ENCODE peak calls at places on chromosomes 6 and 20, in ten cellular contexts. Z is astrocyte of the spinal cord; T is cardiac fibroblast; D is A673; Q is tibial nerve; G is cardiac muscle cell; E is Peyer's patch; I is OCI-LY7; F is CD4-positive, alpha-beta T cell; Y is GM12865. P is an unnamed sample.

GRCh38 chr20:17533396-17533795 is 2.2 kb upstream of the BFSP1 start:
- DNase-seq in F (no peak), G (peak; percentile 69), Q (peak; percentile 29), Y (peak; percentile 58), D (peak; percentile 94), I (peak; percentile 39), T (peak; percentile 68), E (no peak), Z (peak; percentile 48), P (peak; percentile 44)

GRCh38 chr6:29531668-29532067 is 27.9 kb downstream of the UBD start:
- DNase-seq in F (no peak), Y (no peak), E (no peak), T (no peak), Q (no peak), I (no peak), D (no peak), G (no peak), Z (no peak), P (no peak)

GRCh38 chr6:7770111-7770510 is 44.2 kb downstream of the BMP6 start:
- DNase-seq in T (no peak), Z (peak; percentile 45), I (no peak), E (no peak), F (no peak), G (peak; percentile 9), Y (no peak), D (no peak), Q (no peak), P (no peak)

GRCh38 chr6:151690768-151691562 is 116.5 kb upstream of the ESR1 start:
- DNase-seq in Z (no peak), Y (peak; percentile 83), Q (peak; percentile 46), I (peak; percentile 19), T (peak; percentile 31), E (no peak), D (no peak), G (peak; percentile 30), F (no peak), P (peak; percentile 2)

GRCh38 chr6:150395388-150396009 is 26.7 kb downstream of the IYD start:
- DNase-seq in Y (peak; percentile 60), G (peak; percentile 68), Q (peak; percentile 49), T (peak; percentile 71), D (peak; percentile 82), E (peak; percentile 71), Z (peak; percentile 55), F (no peak), I (peak; percentile 82), P (peak; percentile 52)

GRCh38 chr6:164109770-164110140 is 695.2 kb downstream of the QKI start:
- DNase-seq in Z (no peak), I (peak; percentile 6), D (peak; percentile 18), E (no peak), G (peak; percentile 63), F (no peak), T (peak; percentile 51), Q (peak; percentile 38), Y (no peak), P (no peak)

GRCh38 chr6:147109707-147110106 is 94.5 kb upstream of the STXBP5 start:
- DNase-seq in E (no peak), G (no peak), F (no peak), T (no peak), Y (no peak), D (no peak), I (no peak), Q (no peak), Z (no peak), P (no peak)

GRCh38 chr20:5205348-5206210 is 78.8 kb downstream of the CDS2 start:
- DNase-seq in D (peak; percentile 82), Q (peak; percentile 76), G (peak; percentile 86), Y (peak; percentile 80), E (peak; percentile 89), T (peak; percentile 86), I (peak; percentile 75), F (peak; percentile 57), Z (peak; percentile 77), P (peak; percentile 74)

GRCh38 chr6:12327391-12327790 is 37.2 kb downstream of the EDN1 start:
- DNase-seq in Y (no peak), G (no peak), D (no peak), I (no peak), E (no peak), Z (peak; percentile 36), Q (no peak), T (no peak), F (no peak), P (peak; percentile 63)

GRCh38 chr6:53361549-53362031 is 12.8 kb upstream of the ELOVL5 start:
- DNase-seq in E (peak; percentile 58), Y (peak; percentile 81), T (no peak), G (peak; percentile 49), F (peak; percentile 69), D (no peak), I (no peak), Z (peak; percentile 25), Q (no peak), P (peak; percentile 54)

GRCh38 chr20:57582432-57583288 is 21.8 kb downstream of the PCK1 start:
- DNase-seq in Q (peak; percentile 79), T (peak; percentile 16), D (peak; percentile 83), I (peak; percentile 45), F (no peak), G (peak; percentile 44), Z (peak; percentile 75), Y (no peak), E (no peak), P (no peak)

GRCh38 chr20:20869161-20869560 is 156.7 kb upstream of the RALGAPA2 start:
- DNase-seq in F (no peak), G (no peak), T (no peak), Z (no peak), D (no peak), E (no peak), Y (no peak), Q (no peak), I (no peak), P (no peak)

GRCh38 chr20:51541189-51542032 is 1.1 kb downstream of the NFATC2 start:
- DNase-seq in I (peak; percentile 72), T (peak; percentile 73), F (peak; percentile 76), Q (peak; percentile 81), E (peak; percentile 90), Y (peak; percentile 71), G (peak; percentile 80), D (peak; percentile 62), Z (peak; percentile 54), P (peak; percentile 48)
- TF ChIP-seq CTCF in I (no peak), T (no peak), F (no peak), Q (no peak), E (no peak), Y (no peak), G (no peak), D (no peak), Z (no peak), P (no peak)

GRCh38 chr6:299050-299980 is 7.0 kb downstream of the DUSP22 start:
- DNase-seq in Y (no peak), D (no peak), E (no peak), F (no peak), T (peak; percentile 16), Q (no peak), I (no peak), G (no peak), Z (no peak), P (no peak)

GRCh38 chr6:298233-299049 is 6.2 kb downstream of the DUSP22 start:
- DNase-seq in Q (no peak), E (no peak), Y (peak; percentile 56), I (peak; percentile 54), D (no peak), Z (no peak), F (no peak), G (no peak), T (no peak), P (no peak)

GRCh38 chr6:297571-298232 is 5.4 kb downstream of the DUSP22 start:
- DNase-seq in F (no peak), T (no peak), Q (no peak), Y (peak; percentile 58), Z (no peak), E (no peak), G (no peak), I (peak; percentile 42), D (no peak), P (no peak)

GRCh38 chr6:294656-295565 is 2.6 kb downstream of the DUSP22 start:
- DNase-seq in G (no peak), E (no peak), I (no peak), Z (no peak), Y (peak; percentile 57), F (no peak), Q (no peak), D (no peak), T (no peak), P (no peak)

DNA sequence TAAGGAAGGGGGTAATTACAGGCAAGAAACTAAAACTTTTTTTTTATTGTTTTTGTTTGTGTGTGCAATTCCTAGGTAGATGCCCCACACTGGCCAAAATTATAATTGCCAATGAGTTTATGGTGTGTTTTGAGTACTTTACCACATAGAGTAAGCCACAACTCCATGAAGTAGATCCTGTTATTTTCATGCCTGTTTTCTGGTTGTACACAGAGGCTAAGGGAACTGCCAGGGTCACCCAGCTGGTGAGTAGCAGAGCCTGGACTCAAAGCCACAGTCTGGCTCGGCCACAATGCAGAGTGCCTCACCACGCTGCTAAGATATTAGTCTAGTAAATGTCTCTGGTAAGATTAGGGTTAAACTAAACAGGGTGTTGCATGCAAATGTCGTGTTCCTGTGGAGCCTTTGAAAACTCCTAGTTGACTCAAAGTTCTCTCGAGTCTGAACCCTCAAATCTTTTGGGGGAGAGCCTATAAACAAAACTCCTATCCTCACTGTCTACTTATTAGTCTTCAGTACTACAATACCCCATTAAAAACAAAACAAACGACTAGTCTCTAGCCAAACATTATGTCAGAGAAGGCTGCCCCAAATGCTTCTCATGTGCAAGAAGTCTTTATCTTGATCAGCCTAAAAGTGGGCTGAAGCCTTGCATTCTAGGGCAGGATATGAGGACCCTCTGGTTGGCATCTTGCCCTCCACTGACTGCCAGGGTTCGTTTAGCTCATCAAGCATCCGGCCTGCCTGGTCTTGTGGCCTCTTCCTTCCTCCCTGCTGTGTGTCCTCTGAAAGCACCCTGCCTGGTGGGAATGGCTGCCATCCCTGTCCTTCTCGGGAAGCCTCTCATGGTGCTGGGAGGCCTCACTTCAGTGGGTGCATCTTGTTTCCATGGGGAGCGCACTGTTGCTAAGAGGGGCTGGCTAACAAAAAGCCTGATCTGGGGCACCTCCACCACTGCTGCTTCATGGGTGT is 4.2 kb downstream of the DUSP22 start:
- DNase-seq in F (no peak), T (peak; percentile 11), I (peak; percentile 57), Z (peak; percentile 28), Y (peak; percentile 91), E (peak; percentile 79), Q (no peak), G (peak; percentile 15), D (no peak), P (no peak)
- TF ChIP-seq CTCF in F (no peak), T (no peak), I (peak; percentile 66), Z (no peak), Y (peak; percentile 9), E (no peak), Q (no peak), G (no peak), D (no peak), P (peak; percentile 28)

DNA sequence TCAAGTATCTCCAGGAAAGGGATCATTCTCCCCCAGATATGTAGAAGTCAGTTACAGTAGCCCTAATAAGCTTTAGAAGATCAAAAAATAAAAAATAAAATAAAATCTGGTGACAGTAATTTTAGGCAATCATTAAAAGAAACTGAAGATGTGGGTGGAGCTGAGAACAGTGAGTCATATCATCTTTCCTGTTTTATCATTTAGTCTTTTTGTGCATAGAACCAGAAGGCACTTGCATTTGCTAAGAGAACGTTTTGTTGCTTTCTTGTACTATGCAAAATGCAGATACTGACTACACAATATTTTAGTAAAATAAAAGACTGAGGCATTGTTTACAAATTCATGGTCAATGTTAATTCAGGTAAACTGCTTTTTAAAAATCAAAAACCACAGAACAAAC is 497.4 kb upstream of the EPHA7 start:
- DNase-seq in D (no peak), Z (no peak), F (no peak), Q (no peak), Y (no peak), E (no peak), G (no peak), T (no peak), I (no peak), P (no peak)
- TF ChIP-seq CTCF in D (no peak), Z (no peak), F (no peak), Q (no peak), Y (no peak), E (no peak), G (no peak), T (no peak), I (no peak), P (no peak)

GRCh38 chr6:42217165-42217522 is 517 bp downstream of the MRPS10 start:
- DNase-seq in E (no peak), T (no peak), Z (no peak), D (peak; percentile 15), I (peak; percentile 18), Y (no peak), G (no peak), Q (no peak), F (no peak), P (no peak)
- TF ChIP-seq CTCF in E (no peak), T (no peak), Z (no peak), D (no peak), I (no peak), Y (no peak), G (no peak), Q (no peak), F (no peak), P (no peak)